ENCODE peak calls at places on chromosomes 3 and 15, in six cellular contexts. Q is astrocyte of the hippocampus; C is endothelial cell; M is M059J; J is dermis blood vessel endothelial cell; O is effector CD4-positive, alpha-beta T cell. Y is an unnamed sample.

GRCh38 chr3:196127308-196128040 is 45.6 kb upstream of the TFRC start:
- DNase-seq in Q (no peak), C (no peak), M (no peak), J (peak; percentile 13), O (no peak), Y (no peak)

GRCh38 chr15:43215961-43216360 is 4.9 kb downstream of the EPB42 start:
- DNase-seq in J (no peak), Q (peak; percentile 35), M (peak; percentile 67), C (no peak), O (no peak), Y (peak; percentile 77)

GRCh38 chr3:28835751-28836150 is 445.1 kb upstream of the RBMS3 start:
- DNase-seq in O (no peak), Q (peak; percentile 74), M (no peak), J (no peak), C (no peak), Y (no peak)

GRCh38 chr3:59699648-59700320 is 650.0 kb upstream of the CFAP20DC start:
- DNase-seq in O (no peak), M (no peak), J (no peak), Q (no peak), C (no peak), Y (no peak)

GRCh38 chr15:80710635-80711553 is 15.8 kb downstream of the ABHD17C start:
- DNase-seq in C (no peak), J (no peak), Q (peak; percentile 53), M (peak; percentile 66), O (no peak), Y (no peak)

GRCh38 chr15:75713338-75713895 is 769 bp upstream of the CSPG4 start:
- DNase-seq in M (peak; percentile 49), O (no peak), Q (no peak), J (no peak), C (no peak), Y (peak; percentile 38)

GRCh38 chr3:129975332-129976090 is 991 bp downstream of the TRH start:
- DNase-seq in M (no peak), J (peak; percentile 4), O (no peak), Q (peak; percentile 12), C (peak; percentile 22), Y (peak; percentile 58)

GRCh38 chr3:125190781-125191180 is 21.8 kb downstream of the SLC12A8 start:
- DNase-seq in M (no peak), Q (no peak), C (no peak), J (no peak), O (no peak), Y (no peak)

GRCh38 chr3:121295453-121295852 is 250.3 kb downstream of the POLQ start:
- DNase-seq in M (peak; percentile 10), C (no peak), Q (no peak), J (no peak), O (no peak), Y (no peak)

GRCh38 chr3:178532414-178532813 is 3.8 kb upstream of the KCNMB2 start:
- DNase-seq in C (no peak), Q (peak; percentile 28), J (peak; percentile 16), M (peak; percentile 58), O (no peak), Y (peak; percentile 4)

GRCh38 chr3:187025656-187026320 is 95.5 kb downstream of the ST6GAL1 start:
- DNase-seq in J (no peak), M (no peak), O (no peak), Q (no peak), C (no peak), Y (no peak)

GRCh38 chr3:52052831-52053306 is 3.5 kb downstream of the DUSP7 start:
- DNase-seq in J (peak; percentile 88), Q (peak; percentile 81), O (peak; percentile 25), C (peak; percentile 74), M (peak; percentile 69), Y (no peak)

GRCh38 chr3:28050895-28051294 is 190.5 kb upstream of the CMC1 start:
- DNase-seq in O (no peak), M (peak; percentile 73), C (no peak), Q (peak; percentile 5), J (no peak), Y (peak; percentile 23)

GRCh38 chr3:14522768-14523167 is 17.4 kb downstream of the GRIP2 start:
- DNase-seq in C (no peak), M (no peak), J (no peak), Q (no peak), O (no peak), Y (no peak)

GRCh38 chr3:129313415-129313982 is 34.8 kb downstream of the HMCES start:
- DNase-seq in J (no peak), O (no peak), C (no peak), M (peak; percentile 45), Q (peak; percentile 13), Y (peak; percentile 36)

GRCh38 chr3:129383292-129383860 is 45.1 kb downstream of the EFCAB12 start:
- DNase-seq in J (peak; percentile 90), Q (peak; percentile 84), O (peak; percentile 18), C (peak; percentile 71), M (peak; percentile 80), Y (peak; percentile 81)

GRCh38 chr3:153348457-153349137 is 186.6 kb downstream of the RAP2B start:
- DNase-seq in J (no peak), Q (no peak), C (no peak), O (no peak), M (peak; percentile 27), Y (no peak)

GRCh38 chr15:42704492-42704926 is 32.4 kb downstream of the CDAN1 start:
- DNase-seq in Q (peak; percentile 83), M (peak; percentile 70), O (peak; percentile 37), C (peak; percentile 72), J (peak; percentile 89), Y (peak; percentile 82)

GRCh38 chr15:88627463-88627862 is 6.3 kb downstream of the AEN start:
- DNase-seq in Q (no peak), J (no peak), M (no peak), C (no peak), O (peak; percentile 72), Y (peak; percentile 48)

GRCh38 chr3:56725175-56725574 is 42.1 kb upstream of the TASOR start:
- DNase-seq in Q (peak; percentile 67), M (no peak), C (no peak), J (no peak), O (peak; percentile 7), Y (no peak)

GRCh38 chr3:46566040-46566631 is at the start of gene LRRC2:
- DNase-seq in O (no peak), Q (peak; percentile 69), J (peak; percentile 41), C (peak; percentile 31), M (peak; percentile 47), Y (peak; percentile 64)

GRCh38 chr15:44550256-44550655 is 13.3 kb downstream of the EIF3J start:
- DNase-seq in C (no peak), O (no peak), M (no peak), Q (peak; percentile 44), J (peak; percentile 64), Y (peak; percentile 49)

GRCh38 chr3:150737874-150738679 is 24.9 kb downstream of the SIAH2 start:
- DNase-seq in J (no peak), Q (peak; percentile 63), C (no peak), O (no peak), M (peak; percentile 92), Y (peak; percentile 29)

GRCh38 chr3:63753567-63753966 is 65.5 kb upstream of the C3orf49 start:
- DNase-seq in C (peak; percentile 4), O (no peak), M (peak; percentile 14), Q (peak; percentile 68), J (peak; percentile 7), Y (no peak)

GRCh38 chr3:172260381-172260780 is 187.9 kb downstream of the GHSR start:
- DNase-seq in M (no peak), O (no peak), C (no peak), Q (peak; percentile 67), J (no peak), Y (no peak)

GRCh38 chr15:68818671-68819450 is 1.8 kb downstream of the ANP32A start:
- DNase-seq in M (peak; percentile 60), J (peak; percentile 57), C (peak; percentile 70), O (no peak), Q (peak; percentile 68), Y (peak; percentile 48)

GRCh38 chr15:75036269-75036668 is 12.9 kb downstream of the PPCDC start:
- DNase-seq in O (no peak), C (no peak), Q (no peak), M (peak; percentile 89), J (no peak), Y (peak; percentile 72)

GRCh38 chr15:68337826-68338225 is 60.3 kb downstream of the FEM1B start:
- DNase-seq in C (no peak), J (no peak), O (no peak), Q (peak; percentile 51), M (peak; percentile 80), Y (no peak)

GRCh38 chr3:50294492-50295403 is 2.5 kb upstream of the IFRD2 start:
- DNase-seq in J (no peak), M (no peak), Q (no peak), C (no peak), O (no peak), Y (no peak)

GRCh38 chr3:172515130-172515918 is 7.9 kb downstream of the TNFSF10 start:
- DNase-seq in J (peak; percentile 84), M (peak; percentile 67), Q (no peak), C (no peak), O (no peak), Y (no peak)

GRCh38 chr3:41490360-41490759 is 291.1 kb downstream of the CTNNB1 start:
- DNase-seq in C (no peak), O (no peak), Q (no peak), M (no peak), J (no peak), Y (no peak)

GRCh38 chr15:77497942-77498361 is 77.3 kb downstream of the HMG20A start:
- DNase-seq in C (no peak), Q (peak; percentile 53), J (no peak), O (no peak), M (no peak), Y (no peak)

GRCh38 chr3:48548165-48548564 is 8.4 kb downstream of the PFKFB4 start:
- DNase-seq in J (no peak), O (no peak), C (no peak), M (no peak), Q (no peak), Y (no peak)

GRCh38 chr15:45495588-45495987 is 27.0 kb downstream of the SLC30A4 start:
- DNase-seq in Q (no peak), J (no peak), O (no peak), M (no peak), C (no peak), Y (no peak)

Y was measured in DMS53.